ENCODE peak calls at places on chromosomes 12 and 14, in seven cellular contexts. T, H, D, P, X, F and U are unnamed samples.

GRCh38 chr12:102021540-102022246 is 40.1 kb downstream of the WASHC3 start:
- DNase-seq in T (no peak), H (no peak), D (no peak), P (no peak), X (no peak), F (no peak), U (no peak)

GRCh38 chr12:6326316-6326959 is 15.4 kb downstream of the TNFRSF1A start:
- DNase-seq in T (no peak), H (no peak), D (no peak), P (peak; percentile 80), X (peak; percentile 63), F (peak; percentile 66), U (peak; percentile 93)

GRCh38 chr12:110058875-110059615 is 10.7 kb upstream of the C12orf76 start:
- DNase-seq in T (no peak), H (no peak), D (no peak), P (no peak), X (no peak), F (no peak), U (no peak)

GRCh38 chr14:96683575-96684289 is 113.5 kb upstream of the VRK1 start:
- DNase-seq in T (no peak), H (no peak), D (no peak), P (no peak), X (no peak), F (no peak), U (no peak)

GRCh38 chr12:54416908-54417603 is 2.0 kb downstream of the ITGA5 start:
- DNase-seq in T (no peak), H (no peak), D (no peak), P (no peak), X (no peak), F (no peak), U (peak; percentile 75)

GRCh38 chr12:11621797-11622423 is 27.6 kb upstream of the ETV6 start:
- DNase-seq in T (no peak), H (no peak), D (no peak), P (no peak), X (no peak), F (peak; percentile 39), U (no peak)

GRCh38 chr14:61489932-61490331 is 168.6 kb downstream of the PRKCH start:
- DNase-seq in T (no peak), H (peak; percentile 67), D (no peak), P (no peak), X (peak; percentile 78), F (peak; percentile 35), U (peak; percentile 74)

GRCh38 chr12:110606253-110606611 is 7.7 kb upstream of the TCTN1 start:
- DNase-seq in T (no peak), H (no peak), D (no peak), P (no peak), X (no peak), F (no peak), U (no peak)

GRCh38 chr12:34286934-34287333 is 264.6 kb downstream of the ALG10 start:
- DNase-seq in T (no peak), H (no peak), D (no peak), P (no peak), X (no peak), F (no peak), U (no peak)

GRCh38 chr12:53483225-53483978 is 15.9 kb downstream of the MAP3K12 start:
- DNase-seq in T (no peak), H (no peak), D (no peak), P (no peak), X (no peak), F (no peak), U (peak; percentile 67)

GRCh38 chr12:2640281-2640680 is 154.5 kb upstream of the FKBP4 start:
- DNase-seq in T (no peak), H (no peak), D (no peak), P (no peak), X (no peak), F (no peak), U (peak; percentile 65)

GRCh38 chr12:12812163-12812562 is 983 bp upstream of the DDX47 start:
- DNase-seq in T (no peak), H (no peak), D (no peak), P (no peak), X (no peak), F (no peak), U (no peak)

DNA sequence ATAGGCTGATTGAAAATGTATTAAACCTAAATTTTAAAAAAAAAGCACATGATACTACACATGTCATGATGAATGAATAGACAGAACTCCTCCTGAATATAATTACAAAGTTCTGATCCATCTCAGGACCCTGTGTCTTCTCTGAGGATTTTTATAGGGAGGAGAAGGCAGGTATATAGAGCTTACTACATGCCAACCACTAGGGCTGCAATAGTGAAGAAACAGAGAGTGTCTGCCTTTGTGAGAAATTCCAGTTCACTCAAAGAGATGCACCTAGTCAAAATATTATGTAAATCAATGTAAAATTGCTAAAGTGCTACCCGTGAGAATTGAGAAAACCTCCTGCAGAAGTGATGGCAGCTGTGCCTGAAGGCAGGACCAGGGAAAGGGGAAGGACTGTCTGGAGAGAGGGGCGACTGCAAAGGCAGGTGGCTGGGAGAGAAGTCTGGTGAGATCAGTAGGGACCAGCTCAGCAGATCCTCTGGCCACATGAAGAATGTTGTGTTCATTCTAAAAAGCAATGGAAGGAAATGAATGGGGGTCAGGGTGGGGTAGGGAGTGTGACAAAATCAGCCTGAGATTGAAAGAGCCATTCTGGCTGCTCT is 15.1 kb downstream of the ABHD4 start:
- DNase-seq in T (no peak), H (no peak), D (no peak), P (no peak), X (no peak), F (no peak), U (no peak)
- TF ChIP-seq CTCF in T (no peak), H (no peak), D (peak; percentile 38), P (peak; percentile 3), X (no peak), F (no peak), U (no peak)

DNA sequence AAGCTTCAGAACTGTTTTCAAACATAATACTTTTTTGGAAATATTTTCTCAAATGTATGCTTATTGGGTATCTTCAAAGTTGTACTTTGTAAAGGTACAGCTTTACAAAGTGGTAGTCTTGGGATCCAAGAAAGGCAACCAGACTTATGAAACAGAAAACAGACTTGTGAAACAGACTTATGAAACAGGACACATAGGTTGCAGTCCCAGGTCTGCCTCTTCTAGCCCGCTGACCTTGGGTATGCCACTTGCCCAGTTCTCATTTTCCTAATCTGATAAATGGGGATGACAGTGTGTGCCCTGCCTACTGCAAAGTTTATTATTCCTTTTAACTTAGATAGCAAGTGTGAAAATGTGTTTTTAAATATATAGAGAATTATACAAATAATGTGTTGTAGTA is 114.3 kb downstream of the KICS2 start:
- DNase-seq in T (no peak), H (no peak), D (no peak), P (no peak), X (no peak), F (no peak), U (no peak)
- H3K4me3 ChIP-seq in T (no peak overlapping the region), H (no peak overlapping the region), D (no peak overlapping the region), P (no peak overlapping the region), X (no peak overlapping the region), F (no peak overlapping the region), U (no peak overlapping the region)

DNA sequence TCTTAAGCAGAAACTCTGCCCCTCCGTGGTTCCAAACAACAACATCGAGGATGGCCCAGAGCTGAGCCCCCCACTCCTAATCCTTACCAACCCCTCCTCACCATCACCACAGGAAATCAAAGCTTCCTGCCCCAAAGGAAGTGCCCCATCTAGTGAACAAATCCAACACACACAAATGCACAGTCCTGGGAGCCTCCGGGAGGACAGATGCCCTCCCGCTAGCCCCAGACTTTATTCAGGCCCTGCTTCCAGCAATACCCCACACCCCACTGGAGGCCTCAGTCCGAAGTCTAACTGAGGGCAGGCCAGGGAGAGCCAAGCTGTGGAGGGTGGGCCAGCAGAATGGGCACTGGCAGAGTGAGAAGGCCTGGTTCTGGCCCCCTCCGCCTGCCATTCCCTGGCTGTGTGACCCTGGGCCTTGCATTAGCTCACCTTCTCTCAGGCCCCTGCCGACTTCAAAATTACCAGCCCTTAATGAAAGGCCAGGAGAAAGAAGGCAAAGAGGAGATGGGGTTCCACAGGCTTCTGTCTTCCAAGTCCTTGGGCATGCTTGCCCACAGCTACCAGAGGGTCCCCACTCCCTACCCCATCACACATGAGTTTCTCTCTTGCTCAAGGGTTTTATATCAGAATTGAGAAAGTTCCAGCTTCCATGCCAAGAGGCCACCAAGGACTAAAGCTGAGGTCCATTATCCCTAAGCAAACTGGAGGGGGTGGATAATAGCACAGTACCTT is 2.3 kb downstream of the HDAC7 start:
- DNase-seq in T (no peak), H (no peak), D (no peak), P (no peak), X (no peak), F (no peak), U (peak; percentile 73)
- TF ChIP-seq CTCF in T (peak; percentile 20), H (no peak), D (peak; percentile 35), P (peak; percentile 27), X (no peak), F (no peak), U (no peak)

DNA sequence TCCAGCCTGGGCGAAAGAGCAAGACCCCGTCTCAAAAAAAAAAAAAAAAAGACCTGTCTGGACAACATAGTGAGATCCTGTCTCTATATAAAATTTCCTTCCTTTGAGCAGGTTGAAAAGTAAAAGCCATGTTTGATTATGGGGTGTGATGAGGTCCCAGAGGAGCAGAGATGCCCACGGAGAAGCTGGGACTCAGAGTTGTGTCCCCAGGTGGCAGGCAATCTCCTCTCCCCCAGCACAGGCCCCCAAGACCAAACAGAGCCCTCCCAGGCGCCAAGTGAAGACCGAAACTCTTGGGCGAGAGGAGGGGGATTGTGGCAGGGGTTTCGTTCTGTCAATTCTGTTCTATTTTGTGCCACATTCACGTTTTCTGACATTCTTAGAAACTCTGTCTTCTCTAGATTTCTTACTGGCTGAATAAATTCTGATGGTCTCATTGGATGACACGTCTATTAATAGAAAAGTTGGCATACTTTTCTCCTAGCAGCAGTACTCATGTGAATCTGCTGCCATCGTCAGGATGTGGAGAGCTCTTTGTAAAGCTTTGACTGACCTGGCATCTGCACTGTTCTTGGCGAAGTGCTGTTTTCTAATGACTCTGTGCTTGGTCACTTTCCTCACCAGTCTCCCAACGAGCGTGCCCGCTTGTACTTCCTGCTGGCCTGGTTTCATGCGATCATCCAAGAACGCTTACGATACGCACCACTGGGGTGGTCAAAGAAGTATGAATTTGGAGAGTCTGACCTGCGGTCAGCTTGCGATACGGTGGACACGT is 43.4 kb downstream of the HSP90AA1 start:
- DNase-seq in T (no peak), H (no peak), D (no peak), P (no peak), X (no peak), F (no peak), U (no peak)
- H3K4me3 ChIP-seq in T (no peak overlapping the region), H (no peak overlapping the region), D (no peak overlapping the region), P (no peak overlapping the region), X (no peak overlapping the region), F (no peak overlapping the region), U (no peak overlapping the region)